ENCODE peak calls at places on chromosomes 13 and 19, in ten cellular contexts. One of them, this sample, is unnamed.

GRCh38 chr13:39536906-39537305 is 66.1 kb downstream of the LHFPL6 start:
- DNase-seq in CD8-positive, alpha-beta memory T cell: no peak
- DNase-seq in aorta: no peak
- DNase-seq in WERI-Rb-1: no peak
- DNase-seq in cardiac fibroblast: peak; percentile 44
- DNase-seq in GM12865: no peak
- DNase-seq in psoas muscle: no peak
- DNase-seq in gastrocnemius medialis: no peak
- DNase-seq in vagina: no peak
- DNase-seq in spleen: no peak
- DNase-seq in this sample: peak; percentile 13

GRCh38 chr13:49374585-49375290 is 69.1 kb downstream of the CAB39L start:
- DNase-seq in CD8-positive, alpha-beta memory T cell: no peak
- DNase-seq in aorta: no peak
- DNase-seq in WERI-Rb-1: no peak
- DNase-seq in cardiac fibroblast: peak; percentile 85
- DNase-seq in GM12865: peak; percentile 8
- DNase-seq in psoas muscle: no peak
- DNase-seq in gastrocnemius medialis: no peak
- DNase-seq in vagina: no peak
- DNase-seq in spleen: no peak
- DNase-seq in this sample: no peak

GRCh38 chr13:19759669-19760068 is 23.1 kb downstream of the PSPC1 start:
- DNase-seq in CD8-positive, alpha-beta memory T cell: no peak
- DNase-seq in aorta: no peak
- DNase-seq in WERI-Rb-1: no peak
- DNase-seq in cardiac fibroblast: peak; percentile 47
- DNase-seq in GM12865: no peak
- DNase-seq in psoas muscle: no peak
- DNase-seq in gastrocnemius medialis: no peak
- DNase-seq in vagina: no peak
- DNase-seq in spleen: no peak
- DNase-seq in this sample: no peak

GRCh38 chr13:28494537-28494860 is 429 bp downstream of the FLT1 start:
- DNase-seq in CD8-positive, alpha-beta memory T cell: no peak
- DNase-seq in aorta: no peak
- DNase-seq in WERI-Rb-1: peak; percentile 56
- DNase-seq in cardiac fibroblast: peak; percentile 24
- DNase-seq in GM12865: peak; percentile 15
- DNase-seq in psoas muscle: no peak
- DNase-seq in gastrocnemius medialis: no peak
- DNase-seq in vagina: no peak
- DNase-seq in spleen: no peak
- DNase-seq in this sample: peak; percentile 65

GRCh38 chr13:26946675-26947342 is 186.2 kb upstream of the GPR12 start:
- DNase-seq in CD8-positive, alpha-beta memory T cell: no peak
- DNase-seq in aorta: no peak
- DNase-seq in WERI-Rb-1: no peak
- DNase-seq in cardiac fibroblast: peak; percentile 73
- DNase-seq in GM12865: peak; percentile 66
- DNase-seq in psoas muscle: no peak
- DNase-seq in gastrocnemius medialis: no peak
- DNase-seq in vagina: no peak
- DNase-seq in spleen: no peak
- DNase-seq in this sample: peak; percentile 75

GRCh38 chr13:91212229-91212628 is 135.3 kb upstream of the MIR17HG start:
- DNase-seq in CD8-positive, alpha-beta memory T cell: no peak
- DNase-seq in aorta: no peak
- DNase-seq in WERI-Rb-1: no peak
- DNase-seq in cardiac fibroblast: no peak
- DNase-seq in GM12865: no peak
- DNase-seq in psoas muscle: no peak
- DNase-seq in gastrocnemius medialis: no peak
- DNase-seq in vagina: no peak
- DNase-seq in spleen: no peak
- DNase-seq in this sample: no peak

GRCh38 chr19:50569938-50570540 is 1.8 kb upstream of the LRRC4B start:
- DNase-seq in CD8-positive, alpha-beta memory T cell: peak; percentile 43
- DNase-seq in aorta: no peak
- DNase-seq in WERI-Rb-1: no peak
- DNase-seq in cardiac fibroblast: no peak
- DNase-seq in GM12865: no peak
- DNase-seq in psoas muscle: no peak
- DNase-seq in gastrocnemius medialis: no peak
- DNase-seq in vagina: no peak
- DNase-seq in spleen: no peak
- DNase-seq in this sample: no peak

GRCh38 chr13:69720278-69720983 is 387.2 kb upstream of the ATXN8OS start:
- DNase-seq in CD8-positive, alpha-beta memory T cell: no peak
- DNase-seq in aorta: no peak
- DNase-seq in WERI-Rb-1: no peak
- DNase-seq in cardiac fibroblast: no peak
- DNase-seq in GM12865: no peak
- DNase-seq in psoas muscle: no peak
- DNase-seq in gastrocnemius medialis: no peak
- DNase-seq in vagina: no peak
- DNase-seq in spleen: no peak
- DNase-seq in this sample: no peak

GRCh38 chr19:52689804-52690394 is 44.9 kb downstream of the ZNF611 start:
- DNase-seq in CD8-positive, alpha-beta memory T cell: peak; percentile 54
- DNase-seq in aorta: peak; percentile 87
- DNase-seq in WERI-Rb-1: peak; percentile 31
- DNase-seq in cardiac fibroblast: no peak
- DNase-seq in GM12865: no peak
- DNase-seq in psoas muscle: peak; percentile 50
- DNase-seq in gastrocnemius medialis: peak; percentile 12
- DNase-seq in vagina: no peak
- DNase-seq in spleen: peak; percentile 84
- DNase-seq in this sample: peak; percentile 44

GRCh38 chr13:108070925-108071324 is 144.4 kb downstream of the LIG4 start:
- DNase-seq in CD8-positive, alpha-beta memory T cell: no peak
- DNase-seq in aorta: no peak
- DNase-seq in WERI-Rb-1: no peak
- DNase-seq in cardiac fibroblast: no peak
- DNase-seq in GM12865: no peak
- DNase-seq in psoas muscle: no peak
- DNase-seq in gastrocnemius medialis: no peak
- DNase-seq in vagina: no peak
- DNase-seq in spleen: no peak
- DNase-seq in this sample: peak; percentile 30

GRCh38 chr19:48480476-48481190 is 11.5 kb downstream of the CYTH2 start:
- DNase-seq in CD8-positive, alpha-beta memory T cell: peak; percentile 73
- DNase-seq in aorta: peak; percentile 88
- DNase-seq in WERI-Rb-1: no peak
- DNase-seq in cardiac fibroblast: peak; percentile 48
- DNase-seq in GM12865: no peak
- DNase-seq in psoas muscle: no peak
- DNase-seq in gastrocnemius medialis: no peak
- DNase-seq in vagina: no peak
- DNase-seq in spleen: peak; percentile 91
- DNase-seq in this sample: no peak

GRCh38 chr19:13024126-13024957 is 29.1 kb downstream of the NFIX start:
- DNase-seq in CD8-positive, alpha-beta memory T cell: no peak
- DNase-seq in aorta: no peak
- DNase-seq in WERI-Rb-1: no peak
- DNase-seq in cardiac fibroblast: no peak
- DNase-seq in GM12865: no peak
- DNase-seq in psoas muscle: peak; percentile 35
- DNase-seq in gastrocnemius medialis: peak; percentile 31
- DNase-seq in vagina: no peak
- DNase-seq in spleen: no peak
- DNase-seq in this sample: peak; percentile 50

GRCh38 chr19:13692096-13692495 is 72.2 kb upstream of the MRI1 start:
- DNase-seq in CD8-positive, alpha-beta memory T cell: no peak
- DNase-seq in aorta: no peak
- DNase-seq in WERI-Rb-1: no peak
- DNase-seq in cardiac fibroblast: peak; percentile 59
- DNase-seq in GM12865: no peak
- DNase-seq in psoas muscle: no peak
- DNase-seq in gastrocnemius medialis: no peak
- DNase-seq in vagina: no peak
- DNase-seq in spleen: no peak
- DNase-seq in this sample: no peak

GRCh38 chr19:50844296-50844935 is 10.3 kb upstream of the KLK3 start:
- DNase-seq in CD8-positive, alpha-beta memory T cell: no peak
- DNase-seq in aorta: no peak
- DNase-seq in WERI-Rb-1: no peak
- DNase-seq in cardiac fibroblast: no peak
- DNase-seq in GM12865: no peak
- DNase-seq in psoas muscle: no peak
- DNase-seq in gastrocnemius medialis: no peak
- DNase-seq in vagina: no peak
- DNase-seq in spleen: peak; percentile 44
- DNase-seq in this sample: no peak

GRCh38 chr19:5250127-5250659 is 90.4 kb downstream of the PTPRS start:
- DNase-seq in CD8-positive, alpha-beta memory T cell: no peak
- DNase-seq in aorta: peak; percentile 94
- DNase-seq in WERI-Rb-1: no peak
- DNase-seq in cardiac fibroblast: no peak
- DNase-seq in GM12865: no peak
- DNase-seq in psoas muscle: peak; percentile 54
- DNase-seq in gastrocnemius medialis: peak; percentile 37
- DNase-seq in vagina: no peak
- DNase-seq in spleen: no peak
- DNase-seq in this sample: no peak

GRCh38 chr19:35107541-35107939 is 8.1 kb upstream of the FXYD3 start:
- DNase-seq in CD8-positive, alpha-beta memory T cell: no peak
- DNase-seq in aorta: no peak
- DNase-seq in WERI-Rb-1: no peak
- DNase-seq in cardiac fibroblast: peak; percentile 61
- DNase-seq in GM12865: no peak
- DNase-seq in psoas muscle: no peak
- DNase-seq in gastrocnemius medialis: no peak
- DNase-seq in vagina: no peak
- DNase-seq in spleen: no peak
- DNase-seq in this sample: no peak

DNA sequence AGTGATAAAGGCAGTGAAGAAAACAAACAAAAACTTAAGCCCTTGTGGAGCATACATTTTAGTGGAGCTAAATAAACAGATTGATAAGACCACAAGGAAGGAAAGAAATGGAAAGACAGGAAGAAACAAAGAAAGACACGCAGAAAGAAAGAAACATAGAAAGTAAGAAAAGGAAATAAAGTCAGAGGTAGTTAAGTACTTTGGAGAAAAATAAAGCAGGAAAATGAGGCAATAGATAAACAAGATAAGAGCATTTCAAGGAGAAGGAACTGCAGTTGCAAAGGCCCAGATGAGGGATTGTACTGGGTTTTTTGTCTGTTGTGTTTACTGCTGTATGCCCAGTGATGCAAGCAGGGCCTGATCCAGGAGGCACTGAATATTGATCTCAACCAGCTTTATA is 1.0 kb downstream of the NFKBIB start:
- DNase-seq in CD8-positive, alpha-beta memory T cell: no peak
- DNase-seq in aorta: no peak
- DNase-seq in WERI-Rb-1: no peak
- DNase-seq in cardiac fibroblast: peak; percentile 17
- DNase-seq in GM12865: no peak
- DNase-seq in psoas muscle: no peak
- DNase-seq in gastrocnemius medialis: no peak
- DNase-seq in vagina: no peak
- DNase-seq in spleen: no peak
- DNase-seq in this sample: no peak
- H3K4me3 ChIP-seq in CD8-positive, alpha-beta memory T cell: peak overlapping the region; percentile 88
- H3K4me3 ChIP-seq in aorta: no peak overlapping the region
- H3K4me3 ChIP-seq in WERI-Rb-1: no peak overlapping the region
- H3K4me3 ChIP-seq in cardiac fibroblast: no peak overlapping the region
- H3K4me3 ChIP-seq in GM12865: peak overlapping the region; percentile 95
- H3K4me3 ChIP-seq in psoas muscle: peak overlapping the region; percentile 87
- H3K4me3 ChIP-seq in gastrocnemius medialis: peak overlapping the region; percentile 83
- H3K4me3 ChIP-seq in vagina: peak overlapping the region; percentile 96
- H3K4me3 ChIP-seq in spleen: no peak overlapping the region
- H3K4me3 ChIP-seq in this sample: peak overlapping the region; percentile 60

DNA sequence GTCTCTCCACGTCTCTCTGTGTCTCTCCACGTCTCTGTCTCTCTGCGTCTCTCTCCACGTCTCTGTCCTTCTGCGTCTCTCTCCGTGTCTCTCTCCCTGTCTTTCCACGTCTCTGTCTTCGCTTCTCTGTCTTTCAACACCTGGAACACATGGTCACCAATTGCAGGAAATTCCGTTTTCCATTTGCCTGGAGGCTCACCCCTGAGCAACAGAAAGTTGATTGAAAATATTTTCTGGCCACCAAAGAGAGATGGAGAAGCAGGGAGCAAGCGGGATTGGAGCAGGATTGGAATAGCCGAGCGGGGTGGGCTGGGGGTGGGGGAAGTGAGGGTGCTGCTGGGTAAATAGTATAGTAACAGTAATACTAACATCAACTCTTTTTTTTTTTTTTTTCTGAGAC is 1.7 kb downstream of the KANK2 start:
- DNase-seq in CD8-positive, alpha-beta memory T cell: no peak
- DNase-seq in aorta: no peak
- DNase-seq in WERI-Rb-1: no peak
- DNase-seq in cardiac fibroblast: no peak
- DNase-seq in GM12865: no peak
- DNase-seq in psoas muscle: no peak
- DNase-seq in gastrocnemius medialis: no peak
- DNase-seq in vagina: no peak
- DNase-seq in spleen: no peak
- DNase-seq in this sample: no peak
- H3K4me3 ChIP-seq in CD8-positive, alpha-beta memory T cell: no peak overlapping the region
- H3K4me3 ChIP-seq in aorta: peak overlapping the region; percentile 55
- H3K4me3 ChIP-seq in WERI-Rb-1: no peak overlapping the region
- H3K4me3 ChIP-seq in cardiac fibroblast: peak overlapping the region; percentile 90
- H3K4me3 ChIP-seq in GM12865: no peak overlapping the region
- H3K4me3 ChIP-seq in psoas muscle: peak overlapping the region; percentile 76
- H3K4me3 ChIP-seq in gastrocnemius medialis: no peak overlapping the region
- H3K4me3 ChIP-seq in vagina: peak overlapping the region; percentile 68
- H3K4me3 ChIP-seq in spleen: peak overlapping the region; percentile 22
- H3K4me3 ChIP-seq in this sample: no peak overlapping the region

GRCh38 chr19:47231215-47232054 is 436 bp upstream of the BBC3 start:
- DNase-seq in CD8-positive, alpha-beta memory T cell: peak; percentile 96
- DNase-seq in aorta: peak; percentile 97
- DNase-seq in WERI-Rb-1: peak; percentile 92
- DNase-seq in cardiac fibroblast: peak; percentile 87
- DNase-seq in GM12865: peak; percentile 94
- DNase-seq in psoas muscle: peak; percentile 90
- DNase-seq in gastrocnemius medialis: peak; percentile 88
- DNase-seq in vagina: no peak
- DNase-seq in spleen: peak; percentile 98
- DNase-seq in this sample: peak; percentile 90
- H3K4me3 ChIP-seq in CD8-positive, alpha-beta memory T cell: peak overlapping the region; percentile 78
- H3K4me3 ChIP-seq in aorta: no peak overlapping the region
- H3K4me3 ChIP-seq in WERI-Rb-1: peak overlapping the region; percentile 53
- H3K4me3 ChIP-seq in cardiac fibroblast: peak overlapping the region; percentile 41
- H3K4me3 ChIP-seq in GM12865: peak overlapping the region; percentile 59
- H3K4me3 ChIP-seq in psoas muscle: peak overlapping the region; percentile 99
- H3K4me3 ChIP-seq in gastrocnemius medialis: peak overlapping the region; percentile 57
- H3K4me3 ChIP-seq in vagina: peak overlapping the region; percentile 95
- H3K4me3 ChIP-seq in spleen: peak overlapping the region; percentile 95
- H3K4me3 ChIP-seq in this sample: peak overlapping the region; percentile 100

DNA sequence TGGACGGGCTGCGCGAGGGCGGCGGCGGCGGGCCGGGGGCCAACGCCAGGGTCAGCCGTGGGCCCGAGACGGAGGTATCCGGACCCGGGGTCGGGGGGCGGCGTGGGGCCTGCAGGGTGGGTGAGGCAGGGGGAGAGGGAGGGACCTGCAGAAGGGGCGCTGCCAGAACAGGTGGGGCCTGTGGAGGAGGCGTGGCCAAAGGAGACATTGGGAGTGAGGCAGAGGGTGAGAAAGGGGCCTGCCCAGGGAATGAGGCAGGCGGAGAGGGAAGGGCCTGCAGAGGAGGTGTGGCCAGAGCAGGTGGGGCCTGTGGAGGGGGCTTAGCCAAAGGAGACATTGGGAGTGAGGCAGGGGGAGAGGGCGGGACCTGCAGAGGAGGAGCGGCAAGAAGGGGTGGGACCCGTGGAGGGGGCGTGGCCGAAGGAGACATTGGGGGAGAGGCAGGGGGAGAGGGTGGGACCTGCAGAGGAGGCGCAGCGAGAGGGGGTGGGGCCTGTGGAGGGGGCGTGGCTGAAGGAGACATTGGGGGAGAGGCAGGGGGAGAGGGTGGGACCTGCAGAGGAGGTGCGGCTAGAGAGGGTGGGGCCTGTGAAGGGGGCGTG is 4.2 kb downstream of the PRR36 start:
- DNase-seq in CD8-positive, alpha-beta memory T cell: peak; percentile 76
- DNase-seq in aorta: no peak
- DNase-seq in WERI-Rb-1: peak; percentile 71
- DNase-seq in cardiac fibroblast: peak; percentile 19
- DNase-seq in GM12865: peak; percentile 77
- DNase-seq in psoas muscle: peak; percentile 55
- DNase-seq in gastrocnemius medialis: peak; percentile 21
- DNase-seq in vagina: no peak
- DNase-seq in spleen: peak; percentile 82
- DNase-seq in this sample: peak; percentile 81
- H3K4me3 ChIP-seq in CD8-positive, alpha-beta memory T cell: peak overlapping the region; percentile 34
- H3K4me3 ChIP-seq in aorta: no peak overlapping the region
- H3K4me3 ChIP-seq in WERI-Rb-1: no peak overlapping the region
- H3K4me3 ChIP-seq in cardiac fibroblast: no peak overlapping the region
- H3K4me3 ChIP-seq in GM12865: peak overlapping the region; percentile 69
- H3K4me3 ChIP-seq in psoas muscle: peak overlapping the region; percentile 54
- H3K4me3 ChIP-seq in gastrocnemius medialis: peak overlapping the region; percentile 66
- H3K4me3 ChIP-seq in vagina: peak overlapping the region; percentile 44
- H3K4me3 ChIP-seq in spleen: peak overlapping the region; percentile 37
- H3K4me3 ChIP-seq in this sample: peak overlapping the region; percentile 31